ENCODE peak calls at places on chromosomes 12 and 14, in nine cellular contexts. A, C, K, J, X, T, Y, P and B are unnamed samples.

GRCh38 chr14:32682219-32682618 is 256.5 kb upstream of the NPAS3 start:
- DNase-seq in A (no peak), C (no peak), K (no peak), J (no peak), X (no peak), T (no peak), Y (no peak), P (no peak), B (no peak)

GRCh38 chr12:72295101-72295500 is 22.9 kb downstream of the TRHDE start:
- DNase-seq in A (no peak), C (no peak), K (no peak), J (no peak), X (no peak), T (no peak), Y (no peak), P (no peak), B (peak)

GRCh38 chr14:85084344-85084743 is 445.6 kb upstream of the FLRT2 start:
- DNase-seq in A (no peak), C (no peak), K (no peak), J (no peak), X (no peak), T (no peak), Y (no peak), P (no peak), B (no peak)

GRCh38 chr14:105980224-105980623 is 453.8 kb downstream of the TMEM121 start:
- DNase-seq in A (no peak), C (no peak), K (no peak), J (no peak), X (no peak), T (peak), Y (no peak), P (no peak), B (no peak)

GRCh38 chr12:53061404-53062010 is 11.6 kb downstream of the TNS2 start:
- DNase-seq in A (peak), C (no peak), K (no peak), J (no peak), X (no peak), T (no peak), Y (no peak), P (peak), B (no peak)

GRCh38 chr12:113130457-113131135 is 5.0 kb downstream of the RASAL1 start:
- DNase-seq in A (no peak), C (no peak), K (no peak), J (no peak), X (no peak), T (no peak), Y (no peak), P (no peak), B (no peak)

GRCh38 chr12:132078190-132078589 is 65.9 kb downstream of the DDX51 start:
- DNase-seq in A (no peak), C (no peak), K (no peak), J (no peak), X (no peak), T (peak), Y (no peak), P (no peak), B (peak)

GRCh38 chr12:32502693-32503510 is 103.5 kb downstream of the FGD4 start:
- DNase-seq in A (no peak), C (no peak), K (no peak), J (no peak), X (no peak), T (no peak), Y (no peak), P (no peak), B (peak)

GRCh38 chr12:2256453-2256852 is 203.7 kb downstream of the CACNA1C start:
- DNase-seq in A (no peak), C (no peak), K (no peak), J (no peak), X (no peak), T (no peak), Y (no peak), P (no peak), B (peak)

GRCh38 chr14:64947710-64948611 is 5.4 kb upstream of the GPX2 start:
- DNase-seq in A (no peak), C (no peak), K (no peak), J (no peak), X (no peak), T (no peak), Y (no peak), P (no peak), B (no peak)